ENCODE peak calls at places on chromosome 6, in five cellular contexts. A, W, D, I and U are unnamed samples.

GRCh38 chr6:62371840-62372239 is 85.8 kb upstream of the KHDRBS2 start:
- DNase-seq in W (no peak), I (no peak), D (no peak), A (no peak), U (no peak)

GRCh38 chr6:29967379-29968010 is 25.2 kb downstream of the HLA-A start:
- DNase-seq in D (peak; percentile 26), A (no peak), I (no peak), W (no peak), U (no peak)

GRCh38 chr6:3506751-3507388 is 50.0 kb upstream of the SLC22A23 start:
- DNase-seq in I (no peak), W (no peak), D (no peak), A (no peak), U (no peak)

GRCh38 chr6:4924872-4925271 is 79.0 kb downstream of the RPP40 start:
- DNase-seq in W (no peak), I (no peak), D (no peak), A (no peak), U (no peak)

GRCh38 chr6:33508935-33509926 is 54.9 kb downstream of the ZBTB9 start:
- DNase-seq in I (no peak), W (peak; percentile 26), D (no peak), A (no peak), U (no peak)

GRCh38 chr6:132830236-132830799 is 15.9 kb downstream of the RPS12 start:
- DNase-seq in A (no peak), D (peak; percentile 16), W (no peak), I (no peak), U (no peak)

GRCh38 chr6:25882066-25882496 is 8.0 kb upstream of the SLC17A3 start:
- DNase-seq in I (peak; percentile 78), W (no peak), D (no peak), A (no peak), U (peak; percentile 61)

GRCh38 chr6:163600781-163601180 is 186.3 kb downstream of the QKI start:
- DNase-seq in A (no peak), W (no peak), I (no peak), D (no peak), U (no peak)

GRCh38 chr6:164998297-164998696 is 311.1 kb downstream of the C6orf118 start:
- DNase-seq in D (no peak), W (no peak), A (no peak), I (no peak), U (no peak)

GRCh38 chr6:6932341-6932740 is 175.4 kb upstream of the RREB1 start:
- DNase-seq in I (no peak), W (no peak), A (no peak), D (no peak), U (no peak)

GRCh38 chr6:154448448-154449096 is 61.9 kb downstream of the CNKSR3 start:
- DNase-seq in I (no peak), A (peak; percentile 16), W (peak; percentile 10), D (peak; percentile 9), U (no peak)

GRCh38 chr6:167130712-167131684 is 8.1 kb downstream of the CCR6 start:
- DNase-seq in I (no peak), A (no peak), W (no peak), D (no peak), U (no peak)

GRCh38 chr6:57257911-57258541 is 35.9 kb upstream of the RAB23 start:
- DNase-seq in I (no peak), W (no peak), A (no peak), D (no peak), U (no peak)

GRCh38 chr6:82397962-82398692 is 34.5 kb downstream of the TPBG start:
- DNase-seq in W (no peak), A (no peak), D (peak; percentile 10), I (no peak), U (no peak)

GRCh38 chr6:22906091-22906549 is 336.8 kb downstream of the HDGFL1 start:
- DNase-seq in W (no peak), A (no peak), I (no peak), D (no peak), U (no peak)